ENCODE peak calls at places on chromosomes 5 and 9, in four cellular contexts. C is H1, X is HepG2, M is A549. W is an unnamed sample.

GRCh38 chr5:160271396-160271795 is 41.0 kb downstream of the CCNJL start:
- DNase-seq in C (no peak), X (no peak), M (no peak), W (no peak)

GRCh38 chr5:60161340-60161934 is 267.9 kb upstream of the PDE4D start:
- DNase-seq in C (no peak), X (peak; percentile 3), M (peak; percentile 45), W (peak; percentile 19)

GRCh38 chr9:81855538-81855937 is 72.7 kb upstream of the SPATA31D4 start:
- DNase-seq in C (no peak), X (no peak), M (peak; percentile 44), W (peak; percentile 90)

GRCh38 chr5:156474251-156474650 is 147.3 kb downstream of the SGCD start:
- DNase-seq in C (no peak), X (no peak), M (no peak), W (peak; percentile 73)

GRCh38 chr9:96157675-96158074 is 144.3 kb downstream of the HSD17B3 start:
- DNase-seq in C (no peak), X (no peak), M (no peak), W (no peak)

GRCh38 chr9:89576404-89576824 is 28.4 kb upstream of the GADD45G start:
- DNase-seq in C (no peak), X (peak; percentile 32), M (peak; percentile 38), W (peak; percentile 50)

GRCh38 chr5:61768692-61769281 is 436.7 kb downstream of the ZSWIM6 start:
- DNase-seq in C (peak; percentile 65), X (peak; percentile 70), M (peak; percentile 73), W (peak; percentile 3)

GRCh38 chr9:24582363-24583126 is 36.8 kb upstream of the IZUMO3 start:
- DNase-seq in C (no peak), X (no peak), M (no peak), W (no peak)

GRCh38 chr5:133985540-133986180 is 17.2 kb upstream of the C5orf15 start:
- DNase-seq in C (no peak), X (no peak), M (no peak), W (no peak)

GRCh38 chr9:73081979-73082657 is 69.5 kb upstream of the ANXA1 start:
- DNase-seq in C (no peak), X (peak; percentile 62), M (peak; percentile 92), W (peak; percentile 27)
- TF ChIP-seq RFX5 in C (no peak), X (no peak), M (no peak), W (no peak)

GRCh38 chr5:6134281-6134680 is 244.1 kb downstream of the MED10 start:
- DNase-seq in C (no peak), X (no peak), M (no peak), W (no peak)
- TF ChIP-seq MAFK in C (no peak), X (no peak), M (no peak), W (no peak)

DNA sequence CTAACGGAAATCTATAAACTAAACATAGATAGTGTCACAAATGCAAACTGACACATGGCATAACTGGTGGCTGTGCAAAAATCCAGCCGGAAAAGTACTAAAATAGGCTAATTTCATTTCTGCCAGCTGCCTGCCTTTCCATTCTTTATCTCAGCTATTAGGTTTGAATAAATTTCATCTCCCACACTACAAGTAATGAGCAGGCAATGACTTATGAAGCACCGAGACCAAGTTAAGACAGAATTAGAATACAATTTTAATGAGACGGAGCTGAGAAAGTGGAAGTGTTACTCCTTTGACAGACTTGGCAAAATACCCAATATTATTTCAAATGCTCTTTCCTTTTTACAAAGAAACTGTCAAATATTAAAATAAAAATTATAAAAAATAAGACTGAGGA is 258.8 kb upstream of the ZNF608 start:
- DNase-seq in C (no peak), X (no peak), M (no peak), W (no peak)
- TF ChIP-seq RFX5 in C (no peak), X (no peak), M (no peak), W (no peak)

GRCh38 chr9:134367061-134367460 is 40.8 kb downstream of the RXRA start:
- DNase-seq in C (no peak), X (no peak), M (no peak), W (no peak)

GRCh38 chr9:134365791-134366222 is 39.6 kb downstream of the RXRA start:
- DNase-seq in C (no peak), X (no peak), M (peak; percentile 31), W (no peak)

GRCh38 chr9:134367796-134368490 is 41.7 kb downstream of the RXRA start:
- DNase-seq in C (no peak), X (no peak), M (no peak), W (no peak)

GRCh38 chr9:134365115-134365596 is 38.9 kb downstream of the RXRA start:
- DNase-seq in C (no peak), X (no peak), M (no peak), W (no peak)

DNA sequence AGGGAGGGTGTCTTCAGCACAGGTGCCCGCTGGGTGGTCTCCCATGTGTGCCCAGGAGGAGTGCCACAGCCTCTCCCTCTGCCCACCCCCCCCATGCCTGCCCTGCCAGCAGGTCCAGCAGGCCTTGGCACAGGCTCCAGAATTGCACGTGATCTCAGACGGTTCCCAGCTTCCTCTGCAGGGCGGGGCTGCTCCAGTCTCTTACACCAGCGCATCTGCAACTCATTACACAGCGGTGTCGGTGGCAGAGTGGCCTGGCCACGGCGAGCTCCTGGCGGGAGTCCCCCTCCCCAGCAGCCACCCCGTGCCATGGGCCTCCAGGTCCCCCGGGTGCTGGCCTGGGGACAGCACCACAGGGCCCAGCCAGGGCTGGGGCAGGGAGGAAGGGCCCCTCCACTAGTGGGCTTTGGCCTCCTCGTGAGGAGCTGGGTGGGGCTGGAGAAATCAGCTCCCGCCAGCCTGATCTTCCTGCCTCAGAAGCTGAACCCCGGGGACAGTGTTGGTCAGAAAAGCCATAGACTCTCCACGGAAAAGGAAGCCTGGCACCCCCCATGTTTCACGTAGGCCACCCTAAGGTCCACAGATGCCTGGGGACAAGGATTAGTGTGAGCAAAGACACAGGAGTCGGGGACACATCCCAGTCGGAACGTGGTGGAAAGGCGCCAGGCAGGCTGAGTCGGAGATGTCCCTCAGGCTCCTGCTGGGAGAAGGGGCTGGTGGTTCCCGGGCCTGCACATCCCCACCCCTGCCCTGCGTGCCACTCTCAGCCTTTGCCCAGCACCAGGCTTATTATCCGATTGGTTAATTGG is 40.2 kb downstream of the RXRA start:
- DNase-seq in C (no peak), X (no peak), M (peak; percentile 81), W (peak; percentile 83)
- TF ChIP-seq MAFK in C (no peak), X (no peak), M (no peak), W (no peak)

GRCh38 chr9:114039484-114039883 is 38.6 kb downstream of the AMBP start:
- DNase-seq in C (peak; percentile 19), X (no peak), M (no peak), W (no peak)

GRCh38 chr9:114035845-114036785 is 42.0 kb downstream of the AMBP start:
- DNase-seq in C (peak; percentile 34), X (no peak), M (no peak), W (no peak)

GRCh38 chr9:114038724-114039313 is 39.3 kb downstream of the AMBP start:
- DNase-seq in C (peak; percentile 37), X (no peak), M (no peak), W (no peak)

GRCh38 chr9:114037249-114037648 is 40.9 kb downstream of the AMBP start:
- DNase-seq in C (peak; percentile 33), X (no peak), M (no peak), W (no peak)

GRCh38 chr9:114037961-114038723 is 40.0 kb downstream of the AMBP start:
- DNase-seq in C (peak; percentile 56), X (no peak), M (no peak), W (no peak)
- TF ChIP-seq RFX5 in C (no peak), X (no peak), M (no peak), W (no peak)

GRCh38 chr5:1282139-1282992 is 12.5 kb downstream of the TERT start:
- DNase-seq in C (no peak), X (no peak), M (no peak), W (no peak)
- TF ChIP-seq MAFK in C (no peak), X (no peak), M (no peak), W (no peak)

DNA sequence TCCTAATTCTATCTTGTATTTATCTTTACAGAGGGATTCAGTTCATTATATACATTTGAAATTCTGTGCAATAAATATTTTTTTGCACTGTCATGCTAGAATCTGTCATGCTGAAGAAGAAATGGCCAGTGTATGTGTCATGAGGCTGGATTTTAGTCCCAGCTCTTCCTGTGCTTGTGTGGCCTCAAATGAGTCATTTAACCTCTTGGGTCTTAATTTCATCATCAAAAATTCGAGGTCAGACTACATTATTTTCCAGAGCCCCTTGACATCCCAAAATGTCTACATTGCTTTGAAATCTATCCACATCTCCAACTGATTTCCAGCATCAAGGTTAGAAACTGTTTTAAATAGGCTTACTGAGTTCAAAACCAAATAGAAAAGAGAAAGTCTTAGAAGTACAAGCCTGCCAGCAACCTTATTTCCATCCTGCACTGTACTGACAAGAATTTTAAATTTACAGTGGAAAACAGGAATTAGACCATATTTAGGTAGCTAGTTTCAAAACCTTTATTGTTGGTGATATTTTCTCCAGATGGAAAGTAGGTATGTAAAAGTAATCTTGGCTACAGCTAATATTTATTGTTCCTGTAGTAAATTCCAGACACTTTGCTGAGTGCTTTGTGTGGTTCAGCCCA is 96.7 kb upstream of the MAMDC2 start:
- DNase-seq in C (no peak), X (peak; percentile 3), M (peak; percentile 84), W (peak; percentile 94)
- TF ChIP-seq RFX5 in C (no peak), X (no peak), M (no peak), W (no peak)

GRCh38 chr5:96664669-96665068 is 2.5 kb downstream of the CAST start:
- DNase-seq in C (no peak), X (peak; percentile 22), M (no peak), W (no peak)

GRCh38 chr5:96669919-96670318 is 7.7 kb downstream of the CAST start:
- DNase-seq in C (no peak), X (no peak), M (no peak), W (no peak)

GRCh38 chr5:96673127-96673526 is 11.0 kb downstream of the CAST start:
- DNase-seq in C (no peak), X (no peak), M (no peak), W (no peak)

GRCh38 chr5:96663608-96664007 is 1.4 kb downstream of the CAST start:
- DNase-seq in C (no peak), X (no peak), M (no peak), W (no peak)

GRCh38 chr5:96668725-96669124 is 6.5 kb downstream of the CAST start:
- DNase-seq in C (no peak), X (no peak), M (no peak), W (no peak)
- TF ChIP-seq MAFK in C (no peak), X (no peak), M (no peak), W (no peak)

W was measured in IMR-90.